ENCODE peak calls at places on chromosomes 6 and 20, in six cellular contexts. One of them, this sample, is unnamed. For H3K4me1, the result is how much of the 10 kb centered on the place peaks cover.

GRCh38 chr6:32087574-32088486 is 21.3 kb downstream of the TNXB start:
- DNase-seq in heart left ventricle: peak
- DNase-seq in RWPE2: no peak
- DNase-seq in HepG2: peak
- DNase-seq in right lobe of liver: peak
- DNase-seq in neural progenitor cell: peak
- DNase-seq in this sample: peak

GRCh38 chr6:22043284-22043962 is 253.4 kb downstream of the PRL start:
- DNase-seq in right lobe of liver: no peak
- DNase-seq in HepG2: no peak
- DNase-seq in heart left ventricle: peak
- DNase-seq in neural progenitor cell: no peak
- DNase-seq in RWPE2: no peak
- DNase-seq in this sample: no peak

GRCh38 chr6:105170066-105170465 is 9.7 kb downstream of the POPDC3 start:
- DNase-seq in right lobe of liver: no peak
- DNase-seq in RWPE2: no peak
- DNase-seq in heart left ventricle: no peak
- DNase-seq in HepG2: no peak
- DNase-seq in neural progenitor cell: no peak
- DNase-seq in this sample: no peak

GRCh38 chr20:40468759-40469158 is 220.3 kb downstream of the MAFB start:
- DNase-seq in neural progenitor cell: no peak
- DNase-seq in heart left ventricle: no peak
- DNase-seq in right lobe of liver: no peak
- DNase-seq in HepG2: no peak
- DNase-seq in RWPE2: no peak
- DNase-seq in this sample: no peak

GRCh38 chr20:37389241-37389747 is 43.4 kb downstream of the SRC start:
- DNase-seq in HepG2: no peak
- DNase-seq in heart left ventricle: no peak
- DNase-seq in neural progenitor cell: no peak
- DNase-seq in right lobe of liver: peak
- DNase-seq in RWPE2: peak
- DNase-seq in this sample: peak

GRCh38 chr6:91482498-91482897 is 895.6 kb upstream of the MAP3K7 start:
- DNase-seq in neural progenitor cell: no peak
- DNase-seq in heart left ventricle: no peak
- DNase-seq in RWPE2: no peak
- DNase-seq in HepG2: no peak
- DNase-seq in right lobe of liver: no peak
- DNase-seq in this sample: no peak

GRCh38 chr6:110547266-110547964 is 71.0 kb upstream of the SLC22A16 start:
- DNase-seq in right lobe of liver: no peak
- DNase-seq in HepG2: peak
- DNase-seq in RWPE2: no peak
- DNase-seq in neural progenitor cell: no peak
- DNase-seq in heart left ventricle: no peak
- DNase-seq in this sample: no peak

GRCh38 chr20:52748235-52748950 is 223.8 kb upstream of the TSHZ2 start:
- DNase-seq in heart left ventricle: no peak
- DNase-seq in right lobe of liver: no peak
- DNase-seq in HepG2: no peak
- DNase-seq in RWPE2: no peak
- DNase-seq in neural progenitor cell: no peak
- DNase-seq in this sample: no peak

GRCh38 chr6:168163096-168163731 is 84.2 kb upstream of the FRMD1 start:
- DNase-seq in HepG2: no peak
- DNase-seq in RWPE2: no peak
- DNase-seq in right lobe of liver: peak
- DNase-seq in heart left ventricle: no peak
- DNase-seq in neural progenitor cell: peak
- DNase-seq in this sample: peak

GRCh38 chr6:170221052-170221752 is 69.7 kb downstream of the DLL1 start:
- DNase-seq in neural progenitor cell: no peak
- DNase-seq in RWPE2: no peak
- DNase-seq in right lobe of liver: no peak
- DNase-seq in HepG2: no peak
- DNase-seq in heart left ventricle: no peak
- DNase-seq in this sample: peak

GRCh38 chr20:61919675-61920365 is 145.9 kb downstream of the TAF4 start:
- DNase-seq in HepG2: no peak
- DNase-seq in heart left ventricle: no peak
- DNase-seq in right lobe of liver: no peak
- DNase-seq in RWPE2: peak
- DNase-seq in neural progenitor cell: no peak
- DNase-seq in this sample: no peak

GRCh38 chr20:61691978-61692377 is 373.7 kb downstream of the TAF4 start:
- DNase-seq in heart left ventricle: no peak
- DNase-seq in RWPE2: no peak
- DNase-seq in HepG2: no peak
- DNase-seq in neural progenitor cell: no peak
- DNase-seq in right lobe of liver: no peak
- DNase-seq in this sample: no peak

GRCh38 chr6:11810039-11810541 is 31.5 kb upstream of the ADTRP start:
- DNase-seq in right lobe of liver: peak
- DNase-seq in RWPE2: peak
- DNase-seq in neural progenitor cell: no peak
- DNase-seq in heart left ventricle: peak
- DNase-seq in HepG2: no peak
- DNase-seq in this sample: no peak

GRCh38 chr6:114344216-114344970 is 1.6 kb upstream of the HS3ST5 start:
- DNase-seq in heart left ventricle: no peak
- DNase-seq in right lobe of liver: no peak
- DNase-seq in RWPE2: no peak
- DNase-seq in neural progenitor cell: no peak
- DNase-seq in HepG2: no peak
- DNase-seq in this sample: no peak

GRCh38 chr20:16621435-16622141 is 48.3 kb upstream of the KIF16B start:
- DNase-seq in neural progenitor cell: no peak
- DNase-seq in RWPE2: no peak
- DNase-seq in right lobe of liver: no peak
- DNase-seq in HepG2: no peak
- DNase-seq in heart left ventricle: no peak
- DNase-seq in this sample: no peak

GRCh38 chr6:43878823-43879495 is 108.9 kb downstream of the VEGFA start:
- DNase-seq in heart left ventricle: peak
- DNase-seq in RWPE2: no peak
- DNase-seq in neural progenitor cell: peak
- DNase-seq in right lobe of liver: peak
- DNase-seq in HepG2: no peak
- DNase-seq in this sample: no peak

GRCh38 chr6:169959129-169960002 is 207.9 kb downstream of the ERMARD start:
- DNase-seq in neural progenitor cell: no peak
- DNase-seq in HepG2: no peak
- DNase-seq in heart left ventricle: no peak
- DNase-seq in RWPE2: no peak
- DNase-seq in right lobe of liver: no peak
- DNase-seq in this sample: peak

GRCh38 chr6:112717401-112717800 is 370.3 kb downstream of the RFPL4B start:
- DNase-seq in right lobe of liver: no peak
- DNase-seq in neural progenitor cell: no peak
- DNase-seq in RWPE2: no peak
- DNase-seq in HepG2: no peak
- DNase-seq in heart left ventricle: no peak
- DNase-seq in this sample: no peak

GRCh38 chr20:35901678-35902544 is 52.4 kb downstream of the SCAND1 start:
- DNase-seq in right lobe of liver: no peak
- DNase-seq in HepG2: peak
- DNase-seq in RWPE2: no peak
- DNase-seq in neural progenitor cell: no peak
- DNase-seq in heart left ventricle: no peak
- DNase-seq in this sample: no peak

GRCh38 chr20:25749667-25750066 is 53.0 kb upstream of the ZNF337 start:
- DNase-seq in right lobe of liver: no peak
- DNase-seq in heart left ventricle: no peak
- DNase-seq in HepG2: no peak
- DNase-seq in neural progenitor cell: no peak
- DNase-seq in RWPE2: no peak
- DNase-seq in this sample: no peak

GRCh38 chr6:4491501-4492260 is 284.5 kb upstream of the CDYL start:
- DNase-seq in HepG2: no peak
- DNase-seq in neural progenitor cell: no peak
- DNase-seq in RWPE2: no peak
- DNase-seq in right lobe of liver: no peak
- DNase-seq in heart left ventricle: no peak
- DNase-seq in this sample: no peak

GRCh38 chr6:6908116-6908515 is 199.6 kb upstream of the RREB1 start:
- DNase-seq in neural progenitor cell: no peak
- DNase-seq in right lobe of liver: no peak
- DNase-seq in RWPE2: no peak
- DNase-seq in heart left ventricle: no peak
- DNase-seq in HepG2: no peak
- DNase-seq in this sample: no peak

GRCh38 chr20:63941282-63942060 is 14.7 kb downstream of the UCKL1 start:
- DNase-seq in right lobe of liver: peak
- DNase-seq in heart left ventricle: no peak
- DNase-seq in RWPE2: peak
- DNase-seq in HepG2: no peak
- DNase-seq in neural progenitor cell: peak
- DNase-seq in this sample: peak

GRCh38 chr6:113347420-113347819 is 509.7 kb upstream of the MARCKS start:
- DNase-seq in RWPE2: no peak
- DNase-seq in HepG2: no peak
- DNase-seq in heart left ventricle: no peak
- DNase-seq in right lobe of liver: no peak
- DNase-seq in neural progenitor cell: no peak
- DNase-seq in this sample: no peak

DNA sequence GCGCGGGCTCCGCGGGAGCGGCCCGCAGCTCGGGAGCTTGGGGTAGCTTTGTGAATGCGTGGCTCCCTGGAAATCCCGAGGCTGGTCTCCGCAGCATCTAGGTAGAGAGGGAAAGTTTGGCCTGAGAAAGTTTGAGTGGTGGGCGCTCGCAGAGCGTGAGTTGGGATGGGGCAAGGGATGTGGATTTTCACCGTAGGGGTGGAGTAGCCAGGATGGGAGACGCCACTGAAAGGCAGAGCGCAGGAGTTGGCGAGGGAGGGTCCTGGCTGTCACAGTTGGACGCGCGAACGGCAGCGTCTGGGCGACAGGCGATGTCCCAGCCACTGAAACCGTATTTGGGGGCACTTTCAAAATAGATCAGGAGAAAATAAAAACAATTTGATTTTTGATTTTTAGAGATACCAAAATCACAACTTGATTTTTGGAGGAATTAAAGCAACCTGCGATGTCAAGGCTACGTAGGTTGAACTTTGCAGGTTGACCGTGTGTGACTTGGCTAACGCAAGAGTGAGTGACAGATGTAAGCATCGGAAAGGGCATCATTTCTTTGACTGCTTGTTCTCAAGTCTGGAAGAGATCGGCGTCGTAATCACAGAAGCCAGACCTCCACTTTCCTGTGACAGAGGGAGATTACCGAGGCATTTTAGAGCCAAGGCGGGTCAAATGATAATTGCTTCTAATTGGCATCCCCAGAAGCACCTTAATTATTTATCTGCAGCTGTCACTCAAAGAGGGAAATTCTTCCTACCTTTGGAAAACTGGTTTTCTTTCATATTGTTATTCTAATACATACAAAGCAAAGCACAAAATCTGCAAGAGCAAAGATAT is 646 bp downstream of the HEY2 start:
- DNase-seq in right lobe of liver: peak
- DNase-seq in RWPE2: no peak
- DNase-seq in heart left ventricle: peak
- DNase-seq in neural progenitor cell: peak
- DNase-seq in HepG2: no peak
- DNase-seq in this sample: peak
- H3K4me1 ChIP-seq in right lobe of liver: under half
- H3K4me1 ChIP-seq in RWPE2: under half
- H3K4me1 ChIP-seq in heart left ventricle: under half
- H3K4me1 ChIP-seq in neural progenitor cell: under half
- H3K4me1 ChIP-seq in HepG2: under half
- H3K4me1 ChIP-seq in this sample: under half

DNA sequence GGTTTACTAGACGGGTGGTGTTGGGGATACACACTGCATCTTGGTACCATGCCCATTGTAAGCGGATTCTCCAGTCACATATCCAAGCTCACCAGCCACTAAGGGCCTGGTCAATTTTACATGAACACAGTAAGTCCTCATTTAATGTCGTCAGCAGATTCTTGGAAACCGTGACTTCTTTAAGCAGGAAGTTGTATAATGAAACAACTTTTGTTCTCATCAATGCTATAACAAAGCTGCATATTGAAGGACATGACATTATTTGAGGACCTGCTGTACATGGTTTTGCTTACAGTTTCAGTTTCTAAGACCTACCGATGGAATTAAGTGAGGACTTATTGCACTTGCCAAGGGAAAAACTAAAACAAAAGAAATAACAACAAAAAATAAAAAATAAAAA is 295.6 kb downstream of the SYNE1 start:
- DNase-seq in right lobe of liver: no peak
- DNase-seq in HepG2: no peak
- DNase-seq in RWPE2: no peak
- DNase-seq in neural progenitor cell: no peak
- DNase-seq in heart left ventricle: no peak
- DNase-seq in this sample: no peak
- H3K4me1 ChIP-seq in right lobe of liver: under half
- H3K4me1 ChIP-seq in HepG2: under half
- H3K4me1 ChIP-seq in RWPE2: under half
- H3K4me1 ChIP-seq in neural progenitor cell: under half
- H3K4me1 ChIP-seq in heart left ventricle: under half
- H3K4me1 ChIP-seq in this sample: under half

DNA sequence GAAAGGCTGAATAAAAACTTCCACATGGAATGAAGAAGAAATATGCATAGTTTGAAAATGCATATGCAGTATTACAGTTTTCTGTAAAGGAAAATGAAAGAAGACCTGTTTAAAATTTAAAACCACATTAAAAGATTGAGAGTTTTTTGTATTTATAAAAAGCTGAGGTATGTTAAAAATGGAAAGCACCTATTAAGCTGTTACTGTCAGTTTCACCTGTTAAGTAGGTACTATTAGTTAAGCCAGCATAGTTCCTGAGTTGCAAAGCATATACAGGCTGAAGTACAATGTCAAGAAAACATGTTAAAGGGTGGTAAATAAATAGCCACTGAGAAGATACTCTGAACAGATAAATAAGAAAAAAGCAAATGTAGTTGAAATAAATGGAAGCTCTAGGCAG is 69.9 kb downstream of the ATXN1 start:
- DNase-seq in RWPE2: no peak
- DNase-seq in right lobe of liver: no peak
- DNase-seq in neural progenitor cell: no peak
- DNase-seq in heart left ventricle: no peak
- DNase-seq in HepG2: no peak
- DNase-seq in this sample: no peak
- H3K4me1 ChIP-seq in RWPE2: under half
- H3K4me1 ChIP-seq in right lobe of liver: under half
- H3K4me1 ChIP-seq in neural progenitor cell: under half
- H3K4me1 ChIP-seq in heart left ventricle: under half
- H3K4me1 ChIP-seq in HepG2: under half
- H3K4me1 ChIP-seq in this sample: under half

DNA sequence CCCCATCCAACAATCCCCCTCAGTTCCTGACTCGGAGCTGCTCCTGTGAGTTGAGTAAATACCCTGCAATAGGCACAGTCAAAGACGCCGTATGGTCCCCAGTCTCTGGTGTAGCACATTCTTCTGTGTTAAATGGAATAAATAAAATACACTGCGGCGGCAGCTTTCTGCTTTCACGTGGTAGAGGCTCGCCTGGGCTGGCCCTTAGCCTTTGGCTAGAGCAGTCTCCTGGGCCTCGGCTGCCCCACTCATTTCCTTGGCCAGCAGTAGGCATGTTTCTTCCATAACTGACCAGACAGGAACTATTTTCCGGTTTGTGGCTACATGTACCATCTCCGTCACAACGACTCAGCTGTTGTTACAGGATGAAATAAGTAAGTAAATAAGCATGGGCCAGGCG is 20.7 kb downstream of the SERPINB6 start:
- DNase-seq in RWPE2: no peak
- DNase-seq in right lobe of liver: no peak
- DNase-seq in HepG2: no peak
- DNase-seq in heart left ventricle: peak
- DNase-seq in neural progenitor cell: no peak
- DNase-seq in this sample: peak
- H3K4me1 ChIP-seq in RWPE2: under half
- H3K4me1 ChIP-seq in right lobe of liver: under half
- H3K4me1 ChIP-seq in HepG2: under half
- H3K4me1 ChIP-seq in heart left ventricle: under half
- H3K4me1 ChIP-seq in neural progenitor cell: under half
- H3K4me1 ChIP-seq in this sample: under half